ENCODE peak calls at places on chromosomes 4 and X, in eight cellular contexts. X is aorta; Y is breast epithelium; U is right lobe of liver; V is AG04450; S is heart right ventricle; H is CD4-positive, alpha-beta T cell; D is effector memory CD4-positive, alpha-beta T cell. W is an unnamed sample. For H3K27me3, the result is how much of the 10 kb centered on the place peaks cover.

GRCh38 chrX:48972214-48973164 is 845 bp upstream of the KCND1 start:
- DNase-seq in Y (no peak), D (peak), U (no peak), S (no peak), V (no peak), X (no peak), H (peak), W (no peak)

GRCh38 chr4:155473420-155474095 is 96.8 kb upstream of the MAP9 start:
- DNase-seq in V (no peak), H (no peak), U (no peak), X (no peak), S (no peak), Y (no peak), D (no peak), W (peak)

GRCh38 chr4:136829298-136829697 is 703.0 kb downstream of the PCDH18 start:
- DNase-seq in S (no peak), Y (no peak), X (no peak), V (no peak), D (no peak), H (no peak), U (no peak), W (no peak)

GRCh38 chr4:111945014-111945413 is 200.2 kb upstream of the FAM241A start:
- DNase-seq in S (no peak), H (no peak), X (no peak), U (no peak), V (no peak), D (no peak), Y (no peak), W (no peak)

GRCh38 chrX:789096-789495 is 158.5 kb downstream of the SHOX start:
- DNase-seq in V (no peak), S (no peak), U (peak), H (no peak), Y (no peak), D (no peak), X (no peak), W (no peak)

GRCh38 chrX:63918611-63919010 is 133.6 kb upstream of the ARHGEF9 start:
- DNase-seq in V (no peak), D (no peak), X (no peak), H (no peak), S (no peak), U (no peak), Y (no peak), W (no peak)

GRCh38 chrX:15971696-15972095 is 117.1 kb upstream of the AP1S2 start:
- DNase-seq in U (no peak), S (no peak), H (no peak), Y (no peak), V (no peak), X (no peak), D (no peak), W (no peak)

GRCh38 chr4:167906851-167907250 is 185.5 kb upstream of the ANXA10 start:
- DNase-seq in Y (no peak), X (no peak), U (no peak), V (no peak), H (no peak), D (no peak), S (no peak), W (no peak)

GRCh38 chr4:25814323-25814722 is 48.5 kb downstream of the SEL1L3 start:
- DNase-seq in D (no peak), Y (no peak), H (no peak), U (no peak), S (peak), X (peak), V (no peak), W (no peak)

GRCh38 chr4:24471623-24472510 is 112.5 kb downstream of the DHX15 start:
- DNase-seq in D (no peak), X (peak), V (no peak), H (no peak), Y (no peak), U (peak), S (peak), W (no peak)
- H3K27ac ChIP-seq in D (no peak), X (no peak), V (no peak), H (no peak), Y (no peak), U (no peak), S (peak), W (peak)

GRCh38 chr4:62804075-62804474 is 1603.9 kb downstream of the ADGRL3 start:
- DNase-seq in Y (no peak), D (no peak), S (no peak), X (no peak), U (no peak), H (no peak), V (no peak), W (no peak)
- H3K27me3 ChIP-seq in Y (under half), D (under half), S (under half), X (under half), U (under half), H (under half), V (under half), W (under half)

DNA sequence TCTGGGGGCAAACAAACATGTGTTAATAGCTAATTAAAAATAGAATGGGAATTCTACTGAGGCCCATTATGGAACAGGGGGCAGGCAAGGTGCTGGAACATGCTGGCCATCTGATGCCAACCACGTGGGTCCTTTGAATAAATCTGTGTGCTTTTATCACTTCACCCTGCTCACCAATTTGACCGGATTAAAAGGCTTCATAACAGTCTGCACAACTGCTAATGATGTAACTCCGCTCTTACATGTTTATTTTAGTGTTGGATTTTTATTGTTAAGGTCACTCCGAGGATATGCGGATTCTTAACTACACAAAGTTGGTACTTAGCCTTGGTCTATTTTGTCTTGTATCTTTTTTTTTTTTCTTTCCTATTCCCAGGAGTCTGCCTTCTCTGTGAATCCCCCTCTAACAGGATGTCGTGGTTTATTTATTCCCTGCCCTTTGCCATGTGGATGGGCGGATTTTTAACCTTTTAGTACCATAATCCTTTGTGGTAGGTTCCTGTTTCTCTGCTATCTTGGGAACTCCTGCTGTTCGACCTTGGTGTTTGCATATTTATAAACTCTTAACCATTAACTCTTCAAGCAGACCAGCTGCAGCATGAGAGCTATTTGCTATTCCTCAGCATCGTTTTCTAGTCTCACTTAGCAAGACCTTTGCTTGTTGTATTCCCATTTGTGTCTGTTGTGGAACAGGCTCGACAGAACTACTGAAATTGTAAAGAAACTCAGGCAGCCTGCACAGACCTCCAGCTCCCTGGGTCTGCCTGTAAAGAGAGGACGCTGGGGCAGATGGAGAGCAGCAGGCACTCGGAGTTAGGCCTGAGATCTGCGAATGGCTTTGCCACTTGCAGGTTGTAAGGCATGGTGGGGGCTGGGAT is 38.0 kb downstream of the TRIM2 start:
- DNase-seq in S (no peak), D (no peak), H (no peak), V (no peak), Y (no peak), X (no peak), U (no peak), W (no peak)
- H3K27ac ChIP-seq in S (no peak), D (no peak), H (no peak), V (peak), Y (no peak), X (no peak), U (no peak), W (no peak)

GRCh38 chr4:80189581-80189955 is 7.7 kb upstream of the PRDM8 start:
- DNase-seq in X (no peak), Y (no peak), V (no peak), S (no peak), U (no peak), H (no peak), D (no peak), W (no peak)

GRCh38 chr4:80188457-80188800 is 8.9 kb upstream of the PRDM8 start:
- DNase-seq in V (no peak), H (no peak), S (no peak), U (no peak), X (no peak), Y (no peak), D (no peak), W (no peak)

GRCh38 chr4:80192252-80192866 is 4.9 kb upstream of the PRDM8 start:
- DNase-seq in Y (no peak), V (no peak), D (no peak), S (no peak), H (no peak), X (no peak), U (no peak), W (no peak)

GRCh38 chr4:80188801-80189458 is 8.4 kb upstream of the PRDM8 start:
- DNase-seq in D (no peak), H (no peak), X (no peak), Y (no peak), S (no peak), U (no peak), V (no peak), W (no peak)

GRCh38 chr4:80189956-80190671 is 7.2 kb upstream of the PRDM8 start:
- DNase-seq in D (no peak), Y (no peak), H (no peak), U (no peak), V (no peak), S (no peak), X (no peak), W (no peak)
- H3K27me3 ChIP-seq in D (under half), Y (half or more), H (under half), U (under half), V (under half), S (half or more), X (under half), W (under half)

DNA sequence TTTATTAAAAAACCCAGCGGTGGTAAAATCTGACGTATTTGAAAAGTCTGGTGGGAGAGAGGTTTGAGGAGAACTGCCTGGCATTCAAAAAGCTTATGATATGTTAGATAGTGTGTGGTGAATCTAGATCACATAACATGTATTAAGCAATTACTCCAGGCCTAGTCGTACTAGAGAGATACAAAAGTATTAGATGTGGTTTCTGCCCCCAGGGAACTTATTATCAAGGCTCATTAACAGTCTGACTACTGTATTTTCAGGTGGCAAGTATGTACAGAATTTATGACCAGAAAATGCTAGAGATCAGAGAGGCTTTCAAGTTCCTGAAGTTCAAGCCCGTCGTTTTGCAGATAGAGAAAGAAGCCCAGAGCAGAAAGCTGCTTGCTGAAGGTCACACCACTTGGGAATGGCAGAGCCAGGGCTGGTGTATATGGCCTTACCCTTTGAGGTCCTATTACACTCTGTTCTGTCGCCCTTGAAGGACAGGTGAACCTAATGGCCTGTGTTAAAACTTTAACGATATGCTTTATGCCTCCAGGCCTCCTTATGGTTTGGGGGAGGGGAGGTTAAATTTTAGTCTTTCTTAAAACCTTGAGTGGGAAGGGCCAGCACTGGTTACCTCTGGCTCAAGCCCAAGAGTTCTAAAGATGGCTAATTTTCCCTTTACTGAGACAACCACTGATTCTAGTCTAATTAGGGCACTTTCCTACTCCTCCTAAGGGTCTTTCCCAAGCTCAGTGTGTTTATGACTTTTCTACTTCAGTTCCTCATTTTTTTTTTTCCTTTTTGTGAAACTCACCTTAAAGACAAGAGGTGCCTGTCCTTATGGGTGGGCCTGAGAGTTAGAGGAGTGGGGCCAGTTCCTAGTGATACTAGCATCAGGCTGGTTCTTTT is 19.9 kb downstream of the TMEM164 start:
- DNase-seq in S (no peak), H (no peak), X (no peak), V (no peak), Y (no peak), D (no peak), U (no peak), W (no peak)
- H3K27ac ChIP-seq in S (no peak), H (no peak), X (no peak), V (no peak), Y (no peak), D (no peak), U (no peak), W (no peak)

GRCh38 chrX:129577473-129577872 is 37.4 kb downstream of the OCRL start:
- DNase-seq in V (peak), S (no peak), H (no peak), Y (no peak), D (no peak), X (no peak), U (no peak), W (no peak)
- H3K27me3 ChIP-seq in V (under half), S (under half), H (under half), Y (under half), D (under half), X (under half), U (under half), W (under half)

DNA sequence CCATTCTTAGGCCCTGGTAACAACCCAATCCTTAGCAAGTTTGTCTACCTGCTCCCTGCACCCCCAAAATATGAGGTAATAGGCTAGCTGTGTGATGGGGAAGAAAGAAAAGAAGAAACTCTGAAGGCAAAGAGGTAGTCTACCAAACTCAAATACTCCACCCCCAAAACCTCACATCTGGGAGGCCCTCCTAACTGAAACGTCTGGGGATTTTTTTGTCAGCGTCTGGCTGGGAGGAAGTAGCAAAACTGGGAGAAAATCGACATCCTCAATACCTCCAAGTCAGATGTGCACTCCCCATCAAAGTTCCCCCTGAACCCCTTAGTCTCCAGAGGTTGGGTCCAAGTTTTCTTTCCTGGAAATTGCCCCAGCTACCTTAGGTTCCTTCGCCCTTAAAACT is 1.0 kb downstream of the LAMP2 start:
- DNase-seq in X (no peak), Y (no peak), U (no peak), S (no peak), V (no peak), H (no peak), D (no peak), W (no peak)
- H3K27ac ChIP-seq in X (no peak), Y (peak), U (peak), S (no peak), V (peak), H (no peak), D (no peak), W (peak)

DNA sequence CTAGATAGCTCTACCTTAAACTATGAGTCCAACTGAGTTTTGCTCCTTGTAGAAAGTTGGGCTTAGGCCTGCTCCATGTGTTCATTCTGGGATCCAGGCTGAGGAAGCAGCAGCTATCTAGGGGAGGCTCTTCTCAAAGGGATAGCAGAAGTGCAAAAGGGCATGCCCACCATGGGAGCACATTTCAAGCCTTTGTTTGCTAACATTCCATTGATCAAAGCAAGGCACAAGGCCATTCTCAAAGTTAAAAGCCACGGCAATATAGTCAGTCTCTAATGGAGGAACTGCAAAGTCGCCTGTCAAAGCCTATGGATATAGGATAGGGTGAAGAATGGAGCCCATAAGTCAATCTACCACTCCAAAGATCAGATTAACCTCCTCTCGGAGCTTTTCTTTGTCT is 488.1 kb upstream of the ARX start:
- DNase-seq in S (no peak), X (no peak), H (no peak), Y (no peak), V (no peak), U (no peak), D (no peak), W (no peak)
- H3K27me3 ChIP-seq in S (under half), X (under half), H (under half), Y (under half), V (under half), U (under half), D (under half), W (under half)

GRCh38 chr4:53646792-53647191 is 55.5 kb upstream of the LNX1 start:
- DNase-seq in V (no peak), U (no peak), X (no peak), H (no peak), D (no peak), Y (no peak), S (no peak), W (no peak)
- H3K27ac ChIP-seq in V (no peak), U (no peak), X (no peak), H (no peak), D (no peak), Y (peak), S (no peak), W (no peak)

W was measured in esophagus muscularis mucosa.